ENCODE peak calls at places on chromosome 4, in five cellular contexts. X is thoracic aorta, I is NCI-H345, T is HCT116, E is lower lobe of right lung. S is an unnamed sample.

GRCh38 chr4:84634961-84635360 is 52.0 kb downstream of the CDS1 start:
- DNase-seq in T (no peak), I (no peak), X (no peak), E (no peak), S (no peak)

GRCh38 chr4:72280252-72280651 is 248.5 kb downstream of the NPFFR2 start:
- DNase-seq in X (no peak), E (no peak), T (no peak), I (no peak), S (no peak)

GRCh38 chr4:152690706-152691651 is 11.2 kb upstream of the TMEM154 start:
- DNase-seq in E (no peak), T (no peak), X (no peak), I (peak; percentile 46), S (no peak)

GRCh38 chr4:186137193-186137792 is 32.8 kb downstream of the FAM149A start:
- DNase-seq in E (no peak), I (no peak), X (no peak), T (peak; percentile 12), S (no peak)

GRCh38 chr4:48445704-48446103 is 37.4 kb upstream of the SLC10A4 start:
- DNase-seq in T (no peak), E (no peak), X (no peak), I (peak; percentile 10), S (no peak)

GRCh38 chr4:41747230-41748055 is 1.1 kb downstream of the PHOX2B start:
- DNase-seq in T (no peak), E (no peak), I (no peak), X (no peak), S (no peak)

GRCh38 chr4:86496094-86497060 is 97.7 kb upstream of the PTPN13 start:
- DNase-seq in I (peak; percentile 31), T (peak; percentile 35), E (no peak), X (no peak), S (no peak)

GRCh38 chr4:7399433-7400234 is 35.1 kb downstream of the PSAPL1 start:
- DNase-seq in T (no peak), E (no peak), I (no peak), X (no peak), S (peak; percentile 53)

GRCh38 chr4:2808001-2808400 is 15.1 kb downstream of the SH3BP2 start:
- DNase-seq in T (no peak), I (no peak), E (no peak), X (no peak), S (no peak)

GRCh38 chr4:77194366-77194765 is 37.4 kb downstream of the CCNG2 start:
- DNase-seq in E (no peak), X (no peak), T (no peak), I (no peak), S (no peak)

GRCh38 chr4:155742310-155743015 is 16.4 kb upstream of the GUCY1B1 start:
- DNase-seq in X (no peak), I (no peak), E (no peak), T (no peak), S (no peak)

GRCh38 chr4:127143460-127144190 is 489.1 kb upstream of the INTU start:
- DNase-seq in I (no peak), X (no peak), E (no peak), T (no peak), S (no peak)

GRCh38 chr4:109294006-109294405 is 8.5 kb downstream of the COL25A1 start:
- DNase-seq in X (no peak), I (no peak), T (peak; percentile 21), E (no peak), S (no peak)

GRCh38 chr4:175927121-175927520 is 115.1 kb upstream of the GPM6A start:
- DNase-seq in X (no peak), E (no peak), T (no peak), I (no peak), S (no peak)

GRCh38 chr4:24053906-24054305 is 164.1 kb upstream of the PPARGC1A start:
- DNase-seq in E (no peak), T (no peak), X (no peak), I (no peak), S (no peak)

GRCh38 chr4:1249731-1250526 is 999 bp upstream of the CTBP1 start:
- DNase-seq in T (no peak), I (peak; percentile 17), X (no peak), E (peak; percentile 62), S (peak; percentile 82)

GRCh38 chr4:11611868-11612267 is 183.2 kb upstream of the HS3ST1 start:
- DNase-seq in T (no peak), I (no peak), X (no peak), E (no peak), S (no peak)

GRCh38 chr4:110625593-110626292 is 2.9 kb upstream of the PITX2 start:
- DNase-seq in T (no peak), E (no peak), X (no peak), I (no peak), S (no peak)

GRCh38 chr4:38455092-38455855 is 208.7 kb upstream of the KLF3 start:
- DNase-seq in E (no peak), X (no peak), I (no peak), T (no peak), S (no peak)

GRCh38 chr4:188299161-188299560 is 159.9 kb downstream of the TRIML1 start:
- DNase-seq in E (no peak), I (no peak), T (no peak), X (no peak), S (no peak)

GRCh38 chr4:185285632-185286393 is 76.4 kb downstream of the SNX25 start:
- DNase-seq in I (no peak), E (no peak), X (no peak), T (no peak), S (no peak)

GRCh38 chr4:85825937-85826678 is 351.2 kb downstream of the ARHGAP24 start:
- DNase-seq in E (no peak), T (no peak), X (no peak), I (peak; percentile 6), S (no peak)

GRCh38 chr4:38192516-38192915 is 232.3 kb downstream of the PTTG2 start:
- DNase-seq in X (no peak), T (no peak), I (no peak), E (no peak), S (no peak)

GRCh38 chr4:39820186-39820585 is 122.2 kb downstream of the UBE2K start:
- DNase-seq in I (no peak), T (no peak), X (no peak), E (no peak), S (no peak)

GRCh38 chr4:85302193-85302736 is 172.7 kb upstream of the ARHGAP24 start:
- DNase-seq in E (no peak), T (no peak), X (no peak), I (no peak), S (no peak)

GRCh38 chr4:181308476-181309170 is 934.6 kb upstream of the TENM3 start:
- DNase-seq in E (no peak), X (no peak), T (no peak), I (no peak), S (no peak)

GRCh38 chr4:121597346-121597934 is 99.3 kb downstream of the ANXA5 start:
- DNase-seq in I (no peak), X (no peak), T (peak; percentile 31), E (no peak), S (no peak)

GRCh38 chr4:184807797-184808718 is 17.7 kb downstream of the ACSL1 start:
- DNase-seq in I (peak; percentile 55), T (no peak), E (no peak), X (no peak), S (no peak)

GRCh38 chr4:153248641-153249198 is 44.5 kb downstream of the TRIM2 start:
- DNase-seq in T (no peak), E (no peak), I (peak; percentile 50), X (no peak), S (no peak)

GRCh38 chr4:2081540-2081939 is 22.4 kb downstream of the NAT8L start:
- DNase-seq in X (no peak), T (no peak), E (no peak), I (no peak), S (peak; percentile 7)

GRCh38 chr4:183098080-183098722 is 856 bp upstream of the WWC2 start:
- DNase-seq in I (no peak), E (peak; percentile 78), T (no peak), X (no peak), S (peak; percentile 91)

GRCh38 chr4:24686866-24687672 is 102.7 kb upstream of the DHX15 start:
- DNase-seq in T (peak; percentile 36), X (no peak), E (peak; percentile 53), I (no peak), S (no peak)

GRCh38 chr4:145935253-145936141 is 3.1 kb downstream of the ZNF827 start:
- DNase-seq in E (peak; percentile 44), X (no peak), I (no peak), T (no peak), S (no peak)

GRCh38 chr4:140233811-140234696 is 80.1 kb upstream of the MAML3 start:
- DNase-seq in T (no peak), X (no peak), E (no peak), I (no peak), S (no peak)

GRCh38 chr4:43316813-43317212 is 424.3 kb downstream of the GRXCR1 start:
- DNase-seq in T (no peak), E (no peak), X (no peak), I (no peak), S (no peak)

GRCh38 chr4:20462426-20463175 is 210.9 kb downstream of the SLIT2 start:
- DNase-seq in I (no peak), E (no peak), T (no peak), X (no peak), S (no peak)

GRCh38 chr4:110211007-110211769 is 12.8 kb upstream of the ELOVL6 start:
- DNase-seq in E (no peak), I (no peak), X (no peak), T (no peak), S (no peak)

GRCh38 chr4:6880691-6881090 is 28.9 kb upstream of the TBC1D14 start:
- DNase-seq in I (no peak), X (no peak), T (no peak), E (no peak), S (no peak)